ENCODE peak calls at places on chromosomes 6 and 20, in six cellular contexts. K is activated CD4-positive, CD25-positive, alpha-beta regulatory T cell treated with anti-CD3 and anti-CD28 coated beads, Interleukin-2, amount 50 U/mL, for 72 hours; A is EL; S is heart left ventricle; D is dorsolateral prefrontal cortex; W is GM06990. Q is an unnamed sample.

GRCh38 chr20:20368414-20369352 is 779 bp downstream of the INSM1 start:
- DNase-seq in K (no peak), D (no peak), W (peak), A (no peak), S (no peak), Q (no peak)

GRCh38 chr6:29653452-29654038 is 3.3 kb upstream of the MOG start:
- DNase-seq in K (no peak), S (no peak), W (no peak), A (peak), D (no peak), Q (peak)

GRCh38 chr6:76533661-76534060 is 461.2 kb upstream of the IMPG1 start:
- DNase-seq in A (no peak), S (no peak), K (no peak), W (no peak), D (no peak), Q (no peak)

GRCh38 chr20:44017905-44018683 is 103.4 kb downstream of the TOX2 start:
- DNase-seq in A (peak), D (no peak), S (peak), K (no peak), W (no peak), Q (peak)

GRCh38 chr20:37344506-37345338 is 1.2 kb upstream of the SRC start:
- DNase-seq in K (no peak), A (no peak), W (no peak), S (no peak), D (no peak), Q (no peak)

GRCh38 chr6:135880066-135880972 is 28.8 kb downstream of the PDE7B start:
- DNase-seq in A (peak), K (no peak), W (peak), D (no peak), S (no peak), Q (no peak)

GRCh38 chr20:53737404-53738038 is 143.9 kb upstream of the ZNF217 start:
- DNase-seq in K (no peak), W (no peak), D (no peak), A (no peak), S (no peak), Q (no peak)

GRCh38 chr6:28245206-28245941 is 6.7 kb downstream of the ZKSCAN4 start:
- DNase-seq in W (no peak), D (no peak), A (no peak), K (no peak), S (no peak), Q (no peak)

GRCh38 chr20:19696620-19697019 is 61.4 kb upstream of the RIN2 start:
- DNase-seq in S (no peak), A (no peak), W (no peak), K (no peak), D (no peak), Q (no peak)

GRCh38 chr6:66926060-66926459 is 1219.0 kb upstream of the EYS start:
- DNase-seq in A (no peak), W (no peak), K (no peak), D (no peak), S (no peak), Q (no peak)

GRCh38 chr6:24743265-24743943 is 24.4 kb upstream of the C6orf62 start:
- DNase-seq in W (peak), D (no peak), S (no peak), A (peak), K (no peak), Q (no peak)

GRCh38 chr6:72624557-72625160 is 2.8 kb downstream of the KCNQ5 start:
- DNase-seq in K (no peak), S (no peak), A (peak), W (no peak), D (no peak), Q (no peak)

GRCh38 chr20:62198931-62199330 is 16.1 kb downstream of the MTG2 start:
- DNase-seq in A (no peak), D (no peak), W (no peak), S (peak), K (no peak), Q (no peak)

GRCh38 chr6:35728663-35729348 is 8.0 kb upstream of the ARMC12 start:
- DNase-seq in S (peak), A (no peak), D (peak), W (peak), K (no peak), Q (peak)

GRCh38 chr6:132354517-132355167 is 46.6 kb downstream of the MOXD1 start:
- DNase-seq in S (no peak), D (no peak), A (peak), K (peak), W (peak), Q (peak)

Q was measured in gastrocnemius medialis.